ENCODE peak calls at places on chromosomes 3 and 15, in five cellular contexts. V is upper lobe of right lung, S is brain microvascular endothelial cell, J is OCI-LY7, Y is tibial artery. P is an unnamed sample.

GRCh38 chr15:62711691-62712454 is 330.7 kb upstream of the TPM1 start:
- DNase-seq in V (no peak), S (no peak), J (no peak), Y (no peak), P (no peak)

GRCh38 chr3:48990636-48991421 is 788 bp downstream of the P4HTM start:
- DNase-seq in V (no peak), S (no peak), J (peak; percentile 37), Y (no peak), P (peak; percentile 51)

GRCh38 chr15:80576519-80577090 is 118.5 kb upstream of the ABHD17C start:
- DNase-seq in V (peak; percentile 57), S (no peak), J (no peak), Y (no peak), P (no peak)

GRCh38 chr3:188323067-188323842 is 169.3 kb downstream of the LPP start:
- DNase-seq in V (no peak), S (no peak), J (no peak), Y (no peak), P (no peak)

GRCh38 chr3:29064085-29064484 is 216.8 kb upstream of the RBMS3 start:
- DNase-seq in V (no peak), S (no peak), J (no peak), Y (no peak), P (no peak)

GRCh38 chr3:6262035-6262434 is 598.9 kb upstream of the GRM7 start:
- DNase-seq in V (no peak), S (no peak), J (no peak), Y (no peak), P (no peak)

GRCh38 chr15:28147827-28148226 is 48.7 kb upstream of the OCA2 start:
- DNase-seq in V (no peak), S (peak; percentile 18), J (no peak), Y (no peak), P (no peak)

GRCh38 chr15:73752817-73753214 is 335 bp downstream of the INSYN1 start:
- DNase-seq in V (no peak), S (no peak), J (no peak), Y (no peak), P (no peak)

GRCh38 chr15:87781959-87782625 is 474.4 kb downstream of the NTRK3 start:
- DNase-seq in V (no peak), S (no peak), J (no peak), Y (no peak), P (no peak)

GRCh38 chr3:188270423-188270972 is 116.5 kb downstream of the LPP start:
- DNase-seq in V (no peak), S (peak; percentile 93), J (no peak), Y (no peak), P (no peak)

GRCh38 chr3:13687409-13687989 is 138.6 kb downstream of the FBLN2 start:
- DNase-seq in V (no peak), S (no peak), J (no peak), Y (no peak), P (no peak)

GRCh38 chr15:94262201-94262600 is 30.8 kb downstream of the MCTP2 start:
- DNase-seq in V (no peak), S (no peak), J (no peak), Y (no peak), P (no peak)

GRCh38 chr3:129231331-129232119 is 17.9 kb upstream of the COPG1 start:
- DNase-seq in V (no peak), S (peak; percentile 28), J (no peak), Y (no peak), P (no peak)

GRCh38 chr15:50148362-50148963 is 29.4 kb upstream of the ATP8B4 start:
- DNase-seq in V (no peak), S (peak; percentile 64), J (peak; percentile 17), Y (no peak), P (no peak)

GRCh38 chr15:90907051-90907660 is 4.1 kb downstream of the MAN2A2 start:
- DNase-seq in V (no peak), S (no peak), J (no peak), Y (no peak), P (no peak)

GRCh38 chr3:45537596-45537959 is 57.0 kb upstream of the LIMD1 start:
- DNase-seq in V (no peak), S (no peak), J (no peak), Y (no peak), P (no peak)

GRCh38 chr3:185900228-185900627 is 37.6 kb downstream of the TRA2B start:
- DNase-seq in V (no peak), S (peak; percentile 95), J (no peak), Y (no peak), P (no peak)

GRCh38 chr3:8793242-8793641 is 23.8 kb upstream of the OXTR start:
- DNase-seq in V (no peak), S (peak; percentile 83), J (no peak), Y (no peak), P (no peak)

GRCh38 chr3:14949126-14949525 is 1.7 kb downstream of the NR2C2 start:
- DNase-seq in V (no peak), S (no peak), J (no peak), Y (no peak), P (no peak)

GRCh38 chr3:165256554-165256953 is 60.4 kb upstream of the SLITRK3 start:
- DNase-seq in V (no peak), S (no peak), J (no peak), Y (no peak), P (no peak)

GRCh38 chr3:58955308-58955707 is 94.5 kb downstream of the CFAP20DC start:
- DNase-seq in V (no peak), S (no peak), J (no peak), Y (no peak), P (no peak)

GRCh38 chr3:52865994-52866393 is 31.2 kb upstream of the MUSTN1 start:
- DNase-seq in V (no peak), S (no peak), J (no peak), Y (no peak), P (no peak)

GRCh38 chr3:36648241-36649034 is 115.9 kb downstream of the DCLK3 start:
- DNase-seq in V (no peak), S (peak; percentile 91), J (no peak), Y (no peak), P (no peak)

GRCh38 chr3:125611908-125612307 is 16.6 kb upstream of the OSBPL11 start:
- DNase-seq in V (no peak), S (no peak), J (no peak), Y (no peak), P (no peak)

GRCh38 chr3:50806806-50807205 is 132.1 kb downstream of the DOCK3 start:
- DNase-seq in V (no peak), S (peak; percentile 1), J (no peak), Y (no peak), P (no peak)

GRCh38 chr3:150636258-150636657 is 33.1 kb downstream of the SELENOT start:
- DNase-seq in V (no peak), S (no peak), J (no peak), Y (no peak), P (no peak)

GRCh38 chr3:148631124-148631903 is 66.4 kb upstream of the AGTR1 start:
- DNase-seq in V (no peak), S (no peak), J (no peak), Y (no peak), P (no peak)

GRCh38 chr3:187667526-187667925 is 2.7 kb downstream of the SST start:
- DNase-seq in V (no peak), S (no peak), J (no peak), Y (no peak), P (no peak)

GRCh38 chr3:142680710-142681109 is 43.1 kb upstream of the TRPC1 start:
- DNase-seq in V (no peak), S (no peak), J (no peak), Y (no peak), P (no peak)
- TF ChIP-seq CTCF in V (no peak), S (no peak), J (no peak), Y (no peak), P (no peak)

GRCh38 chr3:192422998-192423349 is 304.4 kb downstream of the FGF12 start:
- DNase-seq in V (no peak), S (no peak), J (peak; percentile 20), Y (no peak), P (no peak)
- TF ChIP-seq CTCF in V (peak; percentile 25), S (peak; percentile 40), J (peak; percentile 71), Y (no peak), P (no peak)

DNA sequence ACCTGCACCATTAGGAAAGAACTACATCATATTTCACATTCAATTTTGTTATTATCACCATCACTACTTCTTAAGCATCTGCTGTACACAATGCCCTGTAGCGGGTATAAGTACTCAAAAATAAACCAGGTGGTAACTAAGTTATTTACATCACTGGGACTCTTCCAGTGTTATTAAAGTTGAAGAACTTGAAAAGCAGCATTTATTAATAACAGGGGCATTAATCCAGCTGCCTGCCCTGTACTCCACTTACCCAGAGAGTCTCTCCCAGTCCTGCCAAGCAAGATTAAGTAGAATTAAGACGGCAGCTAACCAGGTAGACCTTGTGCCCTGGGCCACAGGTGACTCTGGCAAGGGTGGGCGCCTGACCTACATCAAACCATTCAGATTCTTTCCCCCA is 65.2 kb downstream of the FHIT start:
- DNase-seq in V (no peak), S (no peak), J (no peak), Y (no peak), P (no peak)
- TF ChIP-seq CTCF in V (no peak), S (no peak), J (no peak), Y (no peak), P (no peak)

DNA sequence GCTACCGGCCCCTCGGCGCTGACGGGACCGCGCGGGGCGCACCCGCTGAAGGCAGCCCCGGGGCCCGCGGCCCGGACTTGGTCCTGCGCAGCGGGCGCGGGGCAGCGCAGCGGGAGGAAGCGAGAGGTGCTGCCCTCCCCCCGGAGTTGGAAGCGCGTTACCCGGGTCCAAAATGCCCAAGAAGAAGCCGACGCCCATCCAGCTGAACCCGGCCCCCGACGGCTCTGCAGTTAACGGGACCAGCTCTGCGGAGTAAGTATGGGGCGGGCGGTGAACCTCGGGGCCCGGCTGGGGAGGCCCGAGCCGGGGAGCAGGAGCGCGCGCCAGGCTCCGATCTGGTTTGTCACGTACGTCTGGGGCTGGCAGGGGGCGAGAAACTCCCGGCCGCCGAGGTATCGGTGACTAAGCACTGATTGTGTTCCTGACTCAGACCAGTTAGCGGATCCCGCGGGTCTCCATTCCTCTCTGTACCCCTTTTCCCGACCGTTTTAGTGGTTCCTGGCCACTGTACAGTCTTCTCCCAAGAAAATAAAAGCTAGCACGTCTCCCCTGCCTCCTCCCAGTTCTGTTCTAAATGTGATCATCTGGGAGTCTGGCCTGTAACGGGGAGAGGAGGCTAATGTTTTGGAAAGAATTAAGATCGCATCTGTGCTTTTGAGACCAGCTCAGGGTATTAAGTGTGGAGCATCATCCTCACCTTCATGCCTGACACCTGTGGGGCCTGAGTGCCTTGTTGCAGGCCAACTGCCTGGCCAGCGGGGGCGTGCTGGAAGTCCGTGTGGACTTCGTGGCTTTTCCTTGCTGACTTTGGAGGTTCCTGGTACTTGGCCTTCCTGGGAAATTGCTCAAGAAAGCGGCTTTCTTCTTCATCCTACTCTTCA is 704 bp downstream of the MAP2K1 start:
- DNase-seq in V (peak; percentile 82), S (peak; percentile 77), J (peak; percentile 67), Y (peak; percentile 84), P (peak; percentile 57)
- TF ChIP-seq CTCF in V (peak; percentile 43), S (peak; percentile 54), J (peak; percentile 78), Y (peak; percentile 19), P (peak; percentile 47)

GRCh38 chr15:85852969-85853368 is 58.2 kb upstream of the KLHL25 start:
- DNase-seq in V (no peak), S (no peak), J (no peak), Y (no peak), P (no peak)
- TF ChIP-seq CTCF in V (no peak), S (no peak), J (no peak), Y (no peak), P (no peak)

P was measured in GM20000.